ENCODE peak calls at places on chromosome 5, in seven cellular contexts. P is nephron progenitor cell, Q is spleen, T is OCI-LY7, S is brain microvascular endothelial cell, K is WTC11, Z is heart right ventricle. N is an unnamed sample.

GRCh38 chr5:136891175-136891574 is 525.8 kb upstream of the TRPC7 start:
- DNase-seq in T (no peak), Q (no peak), K (no peak), P (no peak), S (no peak), Z (no peak), N (no peak)

GRCh38 chr5:18048449-18048848 is 414.2 kb downstream of the TAF11L14 start:
- DNase-seq in P (no peak), K (no peak), Z (no peak), T (no peak), S (no peak), Q (no peak), N (no peak)

GRCh38 chr5:103271570-103272289 is 13.2 kb downstream of the MACIR start:
- DNase-seq in P (no peak), Z (no peak), Q (no peak), T (no peak), S (no peak), K (no peak), N (no peak)

GRCh38 chr5:101045689-101046088 is 142.6 kb upstream of the ST8SIA4 start:
- DNase-seq in P (no peak), S (no peak), Z (no peak), K (no peak), Q (no peak), T (peak; percentile 38), N (no peak)

GRCh38 chr5:42390115-42390514 is 33.1 kb upstream of the GHR start:
- DNase-seq in Q (no peak), K (no peak), T (no peak), P (no peak), Z (no peak), S (no peak), N (no peak)

GRCh38 chr5:415928-416635 is 26.9 kb upstream of the EXOC3 start:
- DNase-seq in Q (peak; percentile 86), S (no peak), P (peak; percentile 29), T (no peak), Z (no peak), K (peak; percentile 18), N (no peak)

GRCh38 chr5:38414348-38414747 is 142.1 kb downstream of the LIFR start:
- DNase-seq in T (no peak), Z (no peak), S (no peak), K (no peak), Q (no peak), P (no peak), N (no peak)

GRCh38 chr5:17282283-17283120 is 65.1 kb downstream of the BASP1 start:
- DNase-seq in Q (peak; percentile 82), K (no peak), T (peak; percentile 92), S (peak; percentile 35), P (no peak), Z (no peak), N (no peak)

GRCh38 chr5:80810425-80810824 is 149.7 kb upstream of the RASGRF2 start:
- DNase-seq in S (no peak), Z (no peak), K (no peak), P (no peak), Q (no peak), T (no peak), N (no peak)

GRCh38 chr5:44935262-44935661 is 126.5 kb downstream of the MRPS30 start:
- DNase-seq in Q (no peak), S (no peak), P (no peak), K (peak; percentile 60), Z (no peak), T (no peak), N (no peak)

GRCh38 chr5:86570427-86571083 is 47.2 kb upstream of the COX7C start:
- DNase-seq in Q (no peak), K (no peak), S (no peak), T (no peak), P (no peak), Z (no peak), N (no peak)

GRCh38 chr5:63127054-63127453 is 548.4 kb downstream of the LRRC70 start:
- DNase-seq in Z (no peak), T (no peak), P (no peak), Q (no peak), S (peak; percentile 42), K (no peak), N (no peak)

GRCh38 chr5:95027775-95028174 is 257.1 kb downstream of the MCTP1 start:
- DNase-seq in S (no peak), Z (no peak), T (no peak), P (no peak), Q (no peak), K (no peak), N (no peak)

GRCh38 chr5:176578391-176578808 is 29.3 kb downstream of the CDHR2 start:
- DNase-seq in S (no peak), Z (no peak), T (peak; percentile 55), P (peak; percentile 68), K (peak; percentile 90), Q (no peak), N (no peak)

GRCh38 chr5:10856646-10857332 is 95.8 kb upstream of the DAP start:
- DNase-seq in S (peak; percentile 73), Q (peak; percentile 79), T (peak; percentile 24), P (peak; percentile 88), Z (peak; percentile 25), K (peak; percentile 87), N (peak; percentile 52)

GRCh38 chr5:137186759-137187461 is 312.2 kb downstream of the SPOCK1 start:
- DNase-seq in Z (no peak), K (no peak), S (peak; percentile 2), P (no peak), T (no peak), Q (no peak), N (peak; percentile 64)

GRCh38 chr5:68953151-68953884 is 140.5 kb upstream of the SLC30A5 start:
- DNase-seq in S (no peak), K (no peak), Q (no peak), Z (no peak), T (no peak), P (no peak), N (no peak)

GRCh38 chr5:131983244-131983771 is 28.1 kb downstream of the ACSL6 start:
- DNase-seq in Q (peak; percentile 47), K (no peak), P (peak; percentile 16), S (no peak), Z (no peak), T (no peak), N (no peak)

GRCh38 chr5:31860726-31861432 is 221.9 kb downstream of the PDZD2 start:
- DNase-seq in P (no peak), K (no peak), S (no peak), T (no peak), Z (no peak), Q (no peak), N (no peak)

GRCh38 chr5:93062548-93062947 is 518.5 kb downstream of the NR2F1-AS1 start:
- DNase-seq in K (no peak), Q (no peak), P (no peak), Z (no peak), S (no peak), T (no peak), N (no peak)

GRCh38 chr5:113219695-113220094 is 215.1 kb downstream of the TSSK1B start:
- DNase-seq in Z (no peak), K (no peak), T (no peak), S (no peak), Q (no peak), P (no peak), N (no peak)

GRCh38 chr5:178229861-178230260 is 2.7 kb downstream of the PHYKPL start:
- DNase-seq in Q (peak; percentile 67), Z (no peak), T (no peak), P (no peak), K (no peak), S (no peak), N (no peak)

GRCh38 chr5:178227138-178227659 is 5.4 kb downstream of the PHYKPL start:
- DNase-seq in T (no peak), S (peak; percentile 70), Z (no peak), Q (peak; percentile 19), P (no peak), K (no peak), N (no peak)

GRCh38 chr5:178227929-178228328 is 4.7 kb downstream of the PHYKPL start:
- DNase-seq in P (no peak), K (no peak), Z (no peak), T (no peak), S (no peak), Q (no peak), N (no peak)

GRCh38 chr5:178230879-178231735 is 1.5 kb downstream of the PHYKPL start:
- DNase-seq in K (no peak), T (no peak), S (peak; percentile 22), Z (peak; percentile 51), Q (peak; percentile 69), P (no peak), N (no peak)

DNA sequence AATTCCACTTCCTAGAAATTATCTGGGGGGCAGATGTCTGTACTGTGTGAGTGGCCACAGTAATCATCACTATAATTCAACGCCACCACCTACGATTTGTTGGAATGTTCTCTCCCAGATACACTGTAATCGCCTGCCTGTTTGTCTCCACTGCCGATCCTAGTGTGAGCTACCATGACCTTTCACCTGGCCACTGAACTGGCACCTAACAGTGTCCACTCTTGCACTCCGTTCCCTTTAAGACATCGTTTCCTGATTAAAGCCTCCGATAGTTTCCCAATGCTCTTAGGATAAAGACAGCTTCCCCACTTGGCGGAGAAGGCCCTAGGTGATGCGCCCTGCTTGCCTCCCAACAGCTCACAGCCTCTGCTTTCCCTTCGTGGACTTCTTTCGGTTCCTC is 4.0 kb downstream of the PHYKPL start:
- DNase-seq in S (no peak), Q (peak; percentile 4), Z (no peak), P (no peak), T (no peak), K (no peak), N (no peak)
- TF ChIP-seq CTCF in S (no peak), Q (no peak), Z (no peak), P (no peak), T (no peak), K (no peak), N (no peak)

GRCh38 chr5:111699976-111700375 is 57.0 kb downstream of the NREP start:
- DNase-seq in Z (no peak), P (no peak), Q (no peak), S (no peak), T (no peak), K (no peak), N (no peak)
- TF ChIP-seq CTCF in Z (no peak), P (no peak), Q (no peak), S (no peak), T (no peak), K (no peak), N (no peak)

DNA sequence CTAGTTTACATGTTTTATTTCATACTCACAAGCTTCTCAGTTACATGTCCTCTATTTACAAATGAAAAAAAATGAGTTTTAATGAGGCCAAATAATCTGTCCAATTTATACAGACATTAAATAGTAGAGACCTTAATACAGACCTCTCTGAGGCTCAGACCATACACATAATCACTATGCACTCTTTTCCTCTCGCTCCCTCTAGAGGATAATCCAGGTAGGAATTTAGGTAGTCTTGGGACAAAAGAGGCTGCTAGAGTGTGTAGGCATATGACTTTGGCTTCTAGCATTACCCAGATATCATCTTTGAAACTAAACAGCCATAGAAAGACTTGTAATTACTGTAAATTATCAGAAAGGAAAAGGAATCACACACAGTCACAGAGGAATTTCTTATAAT is 444.7 kb downstream of the HINT1 start:
- DNase-seq in K (no peak), S (peak; percentile 53), Z (no peak), Q (no peak), T (peak; percentile 12), P (peak; percentile 3), N (no peak)
- TF ChIP-seq CTCF in K (peak; percentile 27), S (peak; percentile 72), Z (no peak), Q (no peak), T (peak; percentile 61), P (peak; percentile 60), N (peak; percentile 68)

DNA sequence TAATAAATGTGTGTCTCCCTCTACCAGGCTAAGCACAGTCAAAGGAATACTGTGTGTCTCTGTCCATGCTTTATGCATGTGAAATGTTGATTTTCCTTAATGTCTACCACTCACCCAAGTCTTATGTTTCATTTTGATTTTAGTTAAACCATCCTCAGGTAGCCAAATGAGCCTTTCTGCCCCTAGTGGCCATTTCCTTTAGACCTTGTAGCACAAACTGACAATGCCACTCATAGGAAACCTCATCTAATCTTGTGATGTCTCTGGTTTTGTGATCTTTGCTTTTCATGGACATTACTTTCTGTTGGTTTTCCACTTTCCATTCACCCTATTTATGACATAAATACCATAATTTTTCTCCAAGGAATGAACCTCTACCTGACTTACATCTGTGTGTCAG is 820.8 kb downstream of the MAT2B start:
- DNase-seq in Z (no peak), S (no peak), Q (no peak), T (peak; percentile 7), P (no peak), K (no peak), N (no peak)
- TF ChIP-seq CTCF in Z (no peak), S (peak; percentile 43), Q (no peak), T (peak; percentile 66), P (no peak), K (peak; percentile 21), N (no peak)

N was measured in AG04449.